ENCODE peak calls at places on chromosomes 4 and X, in four cellular contexts. One of them, this sample, is unnamed.

GRCh38 chr4:155666701-155667537 is at the start of gene GUCY1A1:
- DNase-seq in CD8-positive, alpha-beta T cell: no peak
- DNase-seq in SK-N-SH: peak; percentile 75
- DNase-seq in mucosa of descending colon: peak; percentile 35
- DNase-seq in this sample: peak; percentile 26

GRCh38 chrX:2903366-2903765 is 25.8 kb downstream of the ARSD start:
- DNase-seq in CD8-positive, alpha-beta T cell: no peak
- DNase-seq in SK-N-SH: no peak
- DNase-seq in mucosa of descending colon: no peak
- DNase-seq in this sample: no peak

GRCh38 chr4:98838977-98839618 is 89.8 kb downstream of the EIF4E start:
- DNase-seq in CD8-positive, alpha-beta T cell: no peak
- DNase-seq in SK-N-SH: peak; percentile 20
- DNase-seq in mucosa of descending colon: no peak
- DNase-seq in this sample: no peak

GRCh38 chr4:105473340-105474109 is at the start of gene PPA2:
- DNase-seq in CD8-positive, alpha-beta T cell: peak; percentile 87
- DNase-seq in SK-N-SH: peak; percentile 94
- DNase-seq in mucosa of descending colon: peak; percentile 90
- DNase-seq in this sample: peak; percentile 89

GRCh38 chr4:7332216-7333023 is 102.3 kb downstream of the PSAPL1 start:
- DNase-seq in CD8-positive, alpha-beta T cell: no peak
- DNase-seq in SK-N-SH: no peak
- DNase-seq in mucosa of descending colon: no peak
- DNase-seq in this sample: no peak

GRCh38 chr4:10982305-10982704 is 297.7 kb upstream of the CLNK start:
- DNase-seq in CD8-positive, alpha-beta T cell: no peak
- DNase-seq in SK-N-SH: no peak
- DNase-seq in mucosa of descending colon: no peak
- DNase-seq in this sample: no peak

GRCh38 chrX:139691493-139691842 is 16.5 kb downstream of the MCF2 start:
- DNase-seq in CD8-positive, alpha-beta T cell: no peak
- DNase-seq in SK-N-SH: peak; percentile 28
- DNase-seq in mucosa of descending colon: no peak
- DNase-seq in this sample: no peak

GRCh38 chrX:120302434-120302833 is 8.8 kb downstream of the TMEM255A start:
- DNase-seq in CD8-positive, alpha-beta T cell: peak; percentile 20
- DNase-seq in SK-N-SH: no peak
- DNase-seq in mucosa of descending colon: peak; percentile 38
- DNase-seq in this sample: no peak

GRCh38 chr4:7348946-7349900 is 85.5 kb downstream of the PSAPL1 start:
- DNase-seq in CD8-positive, alpha-beta T cell: no peak
- DNase-seq in SK-N-SH: no peak
- DNase-seq in mucosa of descending colon: no peak
- DNase-seq in this sample: no peak

GRCh38 chrX:110448459-110448858 is 89.8 kb downstream of the RTL9 start:
- DNase-seq in CD8-positive, alpha-beta T cell: no peak
- DNase-seq in SK-N-SH: no peak
- DNase-seq in mucosa of descending colon: no peak
- DNase-seq in this sample: no peak

GRCh38 chr4:37802068-37802666 is 24.3 kb upstream of the PGM2 start:
- DNase-seq in CD8-positive, alpha-beta T cell: no peak
- DNase-seq in SK-N-SH: peak; percentile 63
- DNase-seq in mucosa of descending colon: peak; percentile 57
- DNase-seq in this sample: peak; percentile 64

GRCh38 chr4:147994076-147994475 is 262.2 kb downstream of the ARHGAP10 start:
- DNase-seq in CD8-positive, alpha-beta T cell: no peak
- DNase-seq in SK-N-SH: no peak
- DNase-seq in mucosa of descending colon: no peak
- DNase-seq in this sample: no peak

GRCh38 chr4:124753941-124754581 is 41.5 kb upstream of the ANKRD50 start:
- DNase-seq in CD8-positive, alpha-beta T cell: no peak
- DNase-seq in SK-N-SH: no peak
- DNase-seq in mucosa of descending colon: no peak
- DNase-seq in this sample: peak; percentile 84

GRCh38 chr4:19512086-19512485 is 739.6 kb upstream of the SLIT2 start:
- DNase-seq in CD8-positive, alpha-beta T cell: no peak
- DNase-seq in SK-N-SH: no peak
- DNase-seq in mucosa of descending colon: no peak
- DNase-seq in this sample: no peak

GRCh38 chr4:54423066-54423465 is 194.0 kb downstream of the PDGFRA start:
- DNase-seq in CD8-positive, alpha-beta T cell: no peak
- DNase-seq in SK-N-SH: no peak
- DNase-seq in mucosa of descending colon: no peak
- DNase-seq in this sample: no peak

GRCh38 chr4:36310793-36311192 is 29.4 kb downstream of the DTHD1 start:
- DNase-seq in CD8-positive, alpha-beta T cell: no peak
- DNase-seq in SK-N-SH: no peak
- DNase-seq in mucosa of descending colon: no peak
- DNase-seq in this sample: no peak

GRCh38 chr4:114108869-114109268 is 129.4 kb upstream of the ARSJ start:
- DNase-seq in CD8-positive, alpha-beta T cell: no peak
- DNase-seq in SK-N-SH: peak; percentile 22
- DNase-seq in mucosa of descending colon: no peak
- DNase-seq in this sample: no peak

GRCh38 chr4:177448850-177449249 is 6.6 kb upstream of the AGA start:
- DNase-seq in CD8-positive, alpha-beta T cell: no peak
- DNase-seq in SK-N-SH: no peak
- DNase-seq in mucosa of descending colon: no peak
- DNase-seq in this sample: no peak

GRCh38 chr4:147822128-147822527 is 90.2 kb downstream of the ARHGAP10 start:
- DNase-seq in CD8-positive, alpha-beta T cell: no peak
- DNase-seq in SK-N-SH: no peak
- DNase-seq in mucosa of descending colon: no peak
- DNase-seq in this sample: peak; percentile 95

GRCh38 chrX:15598031-15598430 is 2.7 kb downstream of the ACE2 start:
- DNase-seq in CD8-positive, alpha-beta T cell: no peak
- DNase-seq in SK-N-SH: no peak
- DNase-seq in mucosa of descending colon: no peak
- DNase-seq in this sample: no peak

GRCh38 chr4:1841201-1841885 is 14.6 kb downstream of the LETM1 start:
- DNase-seq in CD8-positive, alpha-beta T cell: no peak
- DNase-seq in SK-N-SH: no peak
- DNase-seq in mucosa of descending colon: no peak
- DNase-seq in this sample: no peak

GRCh38 chr4:14445882-14446281 is 556.4 kb upstream of the CPEB2 start:
- DNase-seq in CD8-positive, alpha-beta T cell: no peak
- DNase-seq in SK-N-SH: no peak
- DNase-seq in mucosa of descending colon: no peak
- DNase-seq in this sample: no peak

GRCh38 chr4:163087805-163088204 is 78.9 kb downstream of the NAF1 start:
- DNase-seq in CD8-positive, alpha-beta T cell: no peak
- DNase-seq in SK-N-SH: no peak
- DNase-seq in mucosa of descending colon: no peak
- DNase-seq in this sample: no peak

GRCh38 chrX:87299563-87300160 is 217.9 kb upstream of the KLHL4 start:
- DNase-seq in CD8-positive, alpha-beta T cell: no peak
- DNase-seq in SK-N-SH: no peak
- DNase-seq in mucosa of descending colon: no peak
- DNase-seq in this sample: no peak

GRCh38 chrX:47078129-47079043 is at the start of gene RGN:
- DNase-seq in CD8-positive, alpha-beta T cell: no peak
- DNase-seq in SK-N-SH: peak; percentile 18
- DNase-seq in mucosa of descending colon: no peak
- DNase-seq in this sample: peak; percentile 28

GRCh38 chr4:77994194-77994721 is 62.9 kb upstream of the FRAS1 start:
- DNase-seq in CD8-positive, alpha-beta T cell: no peak
- DNase-seq in SK-N-SH: peak; percentile 57
- DNase-seq in mucosa of descending colon: no peak
- DNase-seq in this sample: no peak

GRCh38 chrX:43557792-43558191 is 98.3 kb upstream of the MAOA start:
- DNase-seq in CD8-positive, alpha-beta T cell: peak; percentile 52
- DNase-seq in SK-N-SH: peak; percentile 39
- DNase-seq in mucosa of descending colon: peak; percentile 50
- DNase-seq in this sample: peak; percentile 63

GRCh38 chr4:129239088-129239487 is 143.1 kb downstream of the C4orf33 start:
- DNase-seq in CD8-positive, alpha-beta T cell: no peak
- DNase-seq in SK-N-SH: no peak
- DNase-seq in mucosa of descending colon: no peak
- DNase-seq in this sample: no peak

GRCh38 chrX:102018208-102018607 is 86.4 kb upstream of the ZMAT1 start:
- DNase-seq in CD8-positive, alpha-beta T cell: no peak
- DNase-seq in SK-N-SH: no peak
- DNase-seq in mucosa of descending colon: no peak
- DNase-seq in this sample: no peak

GRCh38 chr4:6494431-6495295 is 22.2 kb upstream of the PPP2R2C start:
- DNase-seq in CD8-positive, alpha-beta T cell: no peak
- DNase-seq in SK-N-SH: no peak
- DNase-seq in mucosa of descending colon: no peak
- DNase-seq in this sample: no peak

GRCh38 chr4:5033266-5033945 is 14.1 kb upstream of the CYTL1 start:
- DNase-seq in CD8-positive, alpha-beta T cell: no peak
- DNase-seq in SK-N-SH: no peak
- DNase-seq in mucosa of descending colon: no peak
- DNase-seq in this sample: no peak

GRCh38 chr4:66558651-66559050 is 888.4 kb upstream of the EPHA5 start:
- DNase-seq in CD8-positive, alpha-beta T cell: no peak
- DNase-seq in SK-N-SH: no peak
- DNase-seq in mucosa of descending colon: no peak
- DNase-seq in this sample: no peak

GRCh38 chr4:15362541-15362940 is 65.3 kb upstream of the C1QTNF7 start:
- DNase-seq in CD8-positive, alpha-beta T cell: no peak
- DNase-seq in SK-N-SH: no peak
- DNase-seq in mucosa of descending colon: no peak
- DNase-seq in this sample: no peak

GRCh38 chrX:56785442-56785841 is 56.4 kb downstream of the NBDY start:
- DNase-seq in CD8-positive, alpha-beta T cell: no peak
- DNase-seq in SK-N-SH: no peak
- DNase-seq in mucosa of descending colon: no peak
- DNase-seq in this sample: peak; percentile 11

GRCh38 chr4:185018834-185019450 is 652 bp downstream of the HELT start:
- DNase-seq in CD8-positive, alpha-beta T cell: no peak
- DNase-seq in SK-N-SH: peak; percentile 36
- DNase-seq in mucosa of descending colon: no peak
- DNase-seq in this sample: no peak

GRCh38 chr4:185023471-185023870 is 5.2 kb downstream of the HELT start:
- DNase-seq in CD8-positive, alpha-beta T cell: no peak
- DNase-seq in SK-N-SH: no peak
- DNase-seq in mucosa of descending colon: no peak
- DNase-seq in this sample: no peak

GRCh38 chr4:185019451-185020292 is 1.4 kb downstream of the HELT start:
- DNase-seq in CD8-positive, alpha-beta T cell: no peak
- DNase-seq in SK-N-SH: peak; percentile 49
- DNase-seq in mucosa of descending colon: no peak
- DNase-seq in this sample: no peak

GRCh38 chr4:185020293-185020808 is 2.1 kb downstream of the HELT start:
- DNase-seq in CD8-positive, alpha-beta T cell: no peak
- DNase-seq in SK-N-SH: peak; percentile 48
- DNase-seq in mucosa of descending colon: no peak
- DNase-seq in this sample: no peak

GRCh38 chr4:185020863-185021761 is 2.8 kb downstream of the HELT start:
- DNase-seq in CD8-positive, alpha-beta T cell: no peak
- DNase-seq in SK-N-SH: no peak
- DNase-seq in mucosa of descending colon: no peak
- DNase-seq in this sample: no peak
- H3K4me1 ChIP-seq in CD8-positive, alpha-beta T cell: no peaks in the 10 kb centered on the region
- H3K4me1 ChIP-seq in SK-N-SH: no peaks in the 10 kb centered on the region
- H3K4me1 ChIP-seq in mucosa of descending colon: peaks cover 3% of the 10 kb centered on the region
- H3K4me1 ChIP-seq in this sample: peaks cover 5% of the 10 kb centered on the region

DNA sequence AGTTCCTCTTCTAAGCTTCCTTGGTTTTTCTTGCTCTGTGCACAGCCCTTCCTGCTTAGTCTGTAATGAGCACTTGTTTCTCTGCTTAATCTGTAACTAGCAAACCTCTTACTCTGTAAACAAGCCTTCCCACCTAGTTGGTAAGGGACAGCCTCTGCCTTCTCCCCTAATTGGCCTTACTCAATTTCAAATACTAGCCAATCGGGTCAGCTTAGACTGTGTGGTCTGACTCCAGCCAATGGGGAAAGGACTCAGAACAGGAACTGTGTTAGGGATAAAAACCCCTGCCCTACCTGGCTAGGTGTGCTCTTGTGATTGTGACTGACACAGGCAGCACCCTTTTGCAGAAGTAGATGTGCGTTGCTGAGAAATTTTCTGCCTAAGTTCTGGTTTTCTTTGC is 136.5 kb upstream of the AADAT start:
- DNase-seq in CD8-positive, alpha-beta T cell: no peak
- DNase-seq in SK-N-SH: no peak
- DNase-seq in mucosa of descending colon: peak; percentile 25
- DNase-seq in this sample: no peak
- H3K4me1 ChIP-seq in CD8-positive, alpha-beta T cell: no peaks in the 10 kb centered on the region
- H3K4me1 ChIP-seq in SK-N-SH: no peaks in the 10 kb centered on the region
- H3K4me1 ChIP-seq in mucosa of descending colon: no peaks in the 10 kb centered on the region
- H3K4me1 ChIP-seq in this sample: no peaks in the 10 kb centered on the region

GRCh38 chrX:70480660-70481018 is 36.0 kb downstream of the DLG3 start:
- DNase-seq in CD8-positive, alpha-beta T cell: no peak
- DNase-seq in SK-N-SH: no peak
- DNase-seq in mucosa of descending colon: no peak
- DNase-seq in this sample: no peak

GRCh38 chrX:70478521-70478920 is 33.9 kb downstream of the DLG3 start:
- DNase-seq in CD8-positive, alpha-beta T cell: no peak
- DNase-seq in SK-N-SH: no peak
- DNase-seq in mucosa of descending colon: no peak
- DNase-seq in this sample: no peak

GRCh38 chrX:70477734-70478075 is 33.1 kb downstream of the DLG3 start:
- DNase-seq in CD8-positive, alpha-beta T cell: no peak
- DNase-seq in SK-N-SH: no peak
- DNase-seq in mucosa of descending colon: no peak
- DNase-seq in this sample: no peak

GRCh38 chrX:70479970-70480659 is 35.5 kb downstream of the DLG3 start:
- DNase-seq in CD8-positive, alpha-beta T cell: no peak
- DNase-seq in SK-N-SH: no peak
- DNase-seq in mucosa of descending colon: no peak
- DNase-seq in this sample: peak; percentile 43

GRCh38 chrX:70479197-70479969 is 34.7 kb downstream of the DLG3 start:
- DNase-seq in CD8-positive, alpha-beta T cell: no peak
- DNase-seq in SK-N-SH: no peak
- DNase-seq in mucosa of descending colon: no peak
- DNase-seq in this sample: no peak
- H3K4me1 ChIP-seq in CD8-positive, alpha-beta T cell: no peaks in the 10 kb centered on the region
- H3K4me1 ChIP-seq in SK-N-SH: peaks cover 20% of the 10 kb centered on the region
- H3K4me1 ChIP-seq in mucosa of descending colon: peaks cover 18% of the 10 kb centered on the region
- H3K4me1 ChIP-seq in this sample: peaks cover 50% of the 10 kb centered on the region

GRCh38 chr4:137540356-137540755 is 8.1 kb upstream of the PCDH18 start:
- DNase-seq in CD8-positive, alpha-beta T cell: no peak
- DNase-seq in SK-N-SH: no peak
- DNase-seq in mucosa of descending colon: no peak
- DNase-seq in this sample: no peak
- H3K4me1 ChIP-seq in CD8-positive, alpha-beta T cell: no peaks in the 10 kb centered on the region
- H3K4me1 ChIP-seq in SK-N-SH: peaks cover 3% of the 10 kb centered on the region
- H3K4me1 ChIP-seq in mucosa of descending colon: no peaks in the 10 kb centered on the region
- H3K4me1 ChIP-seq in this sample: peaks cover 9% of the 10 kb centered on the region

GRCh38 chr4:40990202-40990898 is 224.0 kb downstream of the APBB2 start:
- DNase-seq in CD8-positive, alpha-beta T cell: no peak
- DNase-seq in SK-N-SH: no peak
- DNase-seq in mucosa of descending colon: no peak
- DNase-seq in this sample: no peak
- H3K4me1 ChIP-seq in CD8-positive, alpha-beta T cell: no peaks in the 10 kb centered on the region
- H3K4me1 ChIP-seq in SK-N-SH: peaks cover 33% of the 10 kb centered on the region
- H3K4me1 ChIP-seq in mucosa of descending colon: no peaks in the 10 kb centered on the region
- H3K4me1 ChIP-seq in this sample: no peaks in the 10 kb centered on the region

GRCh38 chr4:142091691-142092182 is 455.4 kb downstream of the IL15 start:
- DNase-seq in CD8-positive, alpha-beta T cell: no peak
- DNase-seq in SK-N-SH: no peak
- DNase-seq in mucosa of descending colon: no peak
- DNase-seq in this sample: no peak
- H3K4me1 ChIP-seq in CD8-positive, alpha-beta T cell: no peaks in the 10 kb centered on the region
- H3K4me1 ChIP-seq in SK-N-SH: peaks cover 14% of the 10 kb centered on the region
- H3K4me1 ChIP-seq in mucosa of descending colon: no peaks in the 10 kb centered on the region
- H3K4me1 ChIP-seq in this sample: no peaks in the 10 kb centered on the region